ENCODE peak calls at places on chromosomes 11 and 22, in four cellular contexts. E is GM23248, L is H9, T is choroid plexus epithelial cell. X is an unnamed sample.

GRCh38 chr22:16654882-16655281 is 62.3 kb upstream of the CCT8L2 start:
- DNase-seq in E (no peak), L (no peak), T (no peak), X (no peak)

GRCh38 chr22:46054091-46054877 is 77.3 kb upstream of the WNT7B start:
- DNase-seq in E (peak; percentile 89), L (no peak), T (peak; percentile 83), X (no peak)

GRCh38 chr11:28346721-28347120 is 238.5 kb downstream of the METTL15 start:
- DNase-seq in E (no peak), L (no peak), T (no peak), X (no peak)

GRCh38 chr11:8947230-8947943 is 4.6 kb upstream of the ASCL3 start:
- DNase-seq in E (no peak), L (no peak), T (no peak), X (no peak)

GRCh38 chr11:12853652-12854296 is 155.3 kb upstream of the RASSF10 start:
- DNase-seq in E (no peak), L (no peak), T (peak; percentile 73), X (no peak)

GRCh38 chr22:20116951-20117645 is at the start of gene TRMT2A:
- DNase-seq in E (peak; percentile 99), L (peak; percentile 98), T (peak; percentile 99), X (peak; percentile 67)

GRCh38 chr11:62401781-62402180 is 17.1 kb upstream of the SCGB1A1 start:
- DNase-seq in E (peak; percentile 51), L (no peak), T (no peak), X (no peak)

GRCh38 chr11:118046964-118047700 is 29.7 kb upstream of the TMPRSS4 start:
- DNase-seq in E (no peak), L (no peak), T (no peak), X (no peak)

GRCh38 chr11:11798586-11799438 is 43.0 kb upstream of the USP47 start:
- DNase-seq in E (peak; percentile 81), L (no peak), T (peak; percentile 87), X (no peak)

GRCh38 chr11:8917157-8917820 is 6.3 kb downstream of the AKIP1 start:
- DNase-seq in E (peak; percentile 86), L (peak; percentile 60), T (peak; percentile 97), X (peak; percentile 84)

GRCh38 chr11:44877908-44878459 is 72.7 kb downstream of the TP53I11 start:
- DNase-seq in E (no peak), L (no peak), T (no peak), X (no peak)

GRCh38 chr11:23605001-23605400 is 744.7 kb upstream of the CCDC179 start:
- DNase-seq in E (no peak), L (no peak), T (peak; percentile 31), X (no peak)

GRCh38 chr11:104033134-104033533 is 3.3 kb upstream of the DDI1 start:
- DNase-seq in E (peak; percentile 72), L (no peak), T (peak; percentile 97), X (peak; percentile 31)

GRCh38 chr11:120068114-120068573 is 69.8 kb downstream of the TRIM29 start:
- DNase-seq in E (peak; percentile 60), L (peak; percentile 15), T (peak; percentile 62), X (peak; percentile 2)

GRCh38 chr22:30204742-30205111 is 41.8 kb downstream of the LIF start:
- DNase-seq in E (peak; percentile 93), L (no peak), T (peak; percentile 44), X (peak; percentile 31)

GRCh38 chr11:121254756-121255155 is 37.8 kb upstream of the SC5D start:
- DNase-seq in E (no peak), L (no peak), T (no peak), X (no peak)

GRCh38 chr11:74449369-74449931 is 17.9 kb downstream of the KCNE3 start:
- DNase-seq in E (peak; percentile 92), L (peak; percentile 47), T (peak; percentile 90), X (peak; percentile 23)

GRCh38 chr22:35914665-35915476 is 113.8 kb downstream of the RBFOX2 start:
- DNase-seq in E (peak; percentile 92), L (peak; percentile 88), T (peak; percentile 95), X (no peak)

GRCh38 chr22:33028191-33028700 is 29.9 kb downstream of the SYN3 start:
- DNase-seq in E (no peak), L (no peak), T (no peak), X (no peak)

GRCh38 chr11:131580466-131580865 is 210.1 kb downstream of the NTM start:
- DNase-seq in E (peak; percentile 72), L (no peak), T (peak; percentile 5), X (no peak)

GRCh38 chr11:79047356-79047755 is 393.5 kb downstream of the TENM4 start:
- DNase-seq in E (no peak), L (no peak), T (no peak), X (no peak)

GRCh38 chr11:10323793-10324170 is 18.9 kb downstream of the ADM start:
- DNase-seq in E (peak; percentile 74), L (no peak), T (peak; percentile 38), X (no peak)

GRCh38 chr22:32206774-32207758 is 2.2 kb upstream of the RFPL2 start:
- DNase-seq in E (peak; percentile 33), L (peak; percentile 87), T (peak; percentile 40), X (no peak)

GRCh38 chr11:86488553-86488952 is 113.9 kb downstream of the CCDC81 start:
- DNase-seq in E (peak; percentile 70), L (no peak), T (no peak), X (no peak)

GRCh38 chr11:250740-251299 is 14.0 kb downstream of the PSMD13 start:
- DNase-seq in E (peak; percentile 68), L (peak; percentile 82), T (peak; percentile 78), X (no peak)

GRCh38 chr11:79963886-79964660 is 523.2 kb upstream of the TENM4 start:
- DNase-seq in E (no peak), L (no peak), T (no peak), X (no peak)

GRCh38 chr11:8533332-8533731 is 60.7 kb downstream of the STK33 start:
- DNase-seq in E (no peak), L (no peak), T (no peak), X (no peak)

GRCh38 chr11:130178441-130178971 is 18.9 kb downstream of the ST14 start:
- DNase-seq in E (no peak), L (no peak), T (no peak), X (no peak)

GRCh38 chr11:66784575-66784974 is 55.6 kb upstream of the SPTBN2 start:
- DNase-seq in E (no peak), L (no peak), T (no peak), X (no peak)

GRCh38 chr22:50139843-50140415 is 30.6 kb upstream of the PANX2 start:
- DNase-seq in E (no peak), L (no peak), T (no peak), X (no peak)

GRCh38 chr11:68525930-68526329 is 65.4 kb downstream of the PPP6R3 start:
- DNase-seq in E (no peak), L (no peak), T (peak; percentile 42), X (no peak)

GRCh38 chr11:112613051-112613972 is 347.9 kb upstream of the NCAM1 start:
- DNase-seq in E (peak; percentile 77), L (no peak), T (peak; percentile 73), X (no peak)

GRCh38 chr11:105935791-105936190 is 86.2 kb downstream of the MSANTD4 start:
- DNase-seq in E (no peak), L (no peak), T (no peak), X (no peak)

GRCh38 chr22:26995222-26995621 is 337.8 kb downstream of the MIAT start:
- DNase-seq in E (no peak), L (no peak), T (peak; percentile 12), X (no peak)

GRCh38 chr11:35609656-35610055 is 8.6 kb upstream of the FJX1 start:
- DNase-seq in E (no peak), L (no peak), T (no peak), X (no peak)

GRCh38 chr11:2883717-2884423 is 1.7 kb downstream of the CDKN1C start:
- DNase-seq in E (peak; percentile 32), L (no peak), T (peak; percentile 28), X (no peak)

GRCh38 chr22:48264586-48264985 is 1502.1 kb downstream of the TBC1D22A start:
- DNase-seq in E (no peak), L (no peak), T (no peak), X (no peak)

GRCh38 chr22:22558972-22559603 is at the start of gene PRAME:
- DNase-seq in E (peak; percentile 61), L (peak; percentile 86), T (peak; percentile 55), X (no peak)